ENCODE peak calls at places on chromosomes 4 and X, in seven cellular contexts. W is suprapubic skin, A is stomach, K is prostate gland, R is GM23338, T is SK-N-SH, C is transverse colon. N is an unnamed sample.

GRCh38 chr4:26130173-26130572 is 190.6 kb upstream of the RBPJ start:
- DNase-seq in W (no peak), A (no peak), K (no peak), R (no peak), T (no peak), C (no peak), N (no peak)

GRCh38 chr4:630661-631060 is 5.3 kb downstream of the PDE6B start:
- DNase-seq in W (peak; percentile 40), A (no peak), K (no peak), R (no peak), T (no peak), C (no peak), N (no peak)

GRCh38 chr4:8021796-8022195 is 82.1 kb upstream of the AFAP1 start:
- DNase-seq in W (no peak), A (no peak), K (no peak), R (no peak), T (peak; percentile 54), C (no peak), N (no peak)

GRCh38 chr4:41540687-41541086 is 2.7 kb downstream of the LIMCH1 start:
- DNase-seq in W (no peak), A (no peak), K (no peak), R (no peak), T (no peak), C (no peak), N (no peak)

GRCh38 chr4:140102406-140102805 is 51.6 kb downstream of the MAML3 start:
- DNase-seq in W (no peak), A (no peak), K (no peak), R (no peak), T (no peak), C (no peak), N (no peak)

GRCh38 chrX:107429090-107429489 is 20.4 kb upstream of the FRMPD3 start:
- DNase-seq in W (no peak), A (no peak), K (no peak), R (peak; percentile 42), T (no peak), C (peak; percentile 34), N (no peak)

GRCh38 chr4:4269326-4269725 is 20.6 kb downstream of the LYAR start:
- DNase-seq in W (no peak), A (no peak), K (no peak), R (no peak), T (no peak), C (peak; percentile 17), N (no peak)

GRCh38 chr4:173231916-173232315 is 63.3 kb downstream of the GALNT7 start:
- DNase-seq in W (no peak), A (no peak), K (no peak), R (no peak), T (no peak), C (no peak), N (no peak)

GRCh38 chr4:150960079-150960478 is 55.0 kb downstream of the LRBA start:
- DNase-seq in W (no peak), A (no peak), K (no peak), R (peak; percentile 76), T (peak; percentile 41), C (no peak), N (no peak)

GRCh38 chr4:119739796-119740195 is 111.2 kb upstream of the PDE5A start:
- DNase-seq in W (no peak), A (no peak), K (no peak), R (no peak), T (no peak), C (no peak), N (no peak)

GRCh38 chrX:10156199-10157031 is at the start of gene CLCN4:
- DNase-seq in W (no peak), A (peak; percentile 70), K (peak; percentile 9), R (peak; percentile 67), T (peak; percentile 41), C (peak; percentile 52), N (peak; percentile 89)

GRCh38 chrX:29419774-29420553 is 795.4 kb upstream of the MAGEB2 start:
- DNase-seq in W (no peak), A (no peak), K (no peak), R (no peak), T (no peak), C (no peak), N (no peak)

GRCh38 chr4:75512336-75513211 is 1.6 kb downstream of the RCHY1 start:
- DNase-seq in W (no peak), A (no peak), K (no peak), R (no peak), T (no peak), C (no peak), N (peak; percentile 30)

GRCh38 chrX:14697453-14697852 is 168.1 kb downstream of the GLRA2 start:
- DNase-seq in W (no peak), A (peak; percentile 28), K (no peak), R (peak; percentile 64), T (peak; percentile 59), C (peak; percentile 48), N (peak; percentile 22)

GRCh38 chr4:43238018-43238417 is 345.5 kb downstream of the GRXCR1 start:
- DNase-seq in W (no peak), A (no peak), K (no peak), R (no peak), T (no peak), C (no peak), N (no peak)

GRCh38 chr4:151676301-151676700 is 84.5 kb downstream of the GATB start:
- DNase-seq in W (no peak), A (no peak), K (no peak), R (no peak), T (no peak), C (no peak), N (no peak)

GRCh38 chrX:109537324-109537665 is 651 bp downstream of the NXT2 start:
- DNase-seq in W (peak; percentile 65), A (peak; percentile 49), K (peak; percentile 65), R (peak; percentile 53), T (no peak), C (peak; percentile 42), N (peak; percentile 59)

GRCh38 chrX:103310592-103311400 is at the start of gene BEX2:
- DNase-seq in W (peak; percentile 66), A (peak; percentile 86), K (peak; percentile 85), R (peak; percentile 90), T (peak; percentile 89), C (peak; percentile 86), N (peak; percentile 86)

GRCh38 chr4:176054942-176055341 is 10.7 kb upstream of the WDR17 start:
- DNase-seq in W (no peak), A (no peak), K (no peak), R (peak; percentile 21), T (no peak), C (no peak), N (no peak)
- TF ChIP-seq CTCF in W (no peak), A (no peak), K (no peak), R (peak; percentile 53), T (peak; percentile 32), C (no peak), N (no peak)

DNA sequence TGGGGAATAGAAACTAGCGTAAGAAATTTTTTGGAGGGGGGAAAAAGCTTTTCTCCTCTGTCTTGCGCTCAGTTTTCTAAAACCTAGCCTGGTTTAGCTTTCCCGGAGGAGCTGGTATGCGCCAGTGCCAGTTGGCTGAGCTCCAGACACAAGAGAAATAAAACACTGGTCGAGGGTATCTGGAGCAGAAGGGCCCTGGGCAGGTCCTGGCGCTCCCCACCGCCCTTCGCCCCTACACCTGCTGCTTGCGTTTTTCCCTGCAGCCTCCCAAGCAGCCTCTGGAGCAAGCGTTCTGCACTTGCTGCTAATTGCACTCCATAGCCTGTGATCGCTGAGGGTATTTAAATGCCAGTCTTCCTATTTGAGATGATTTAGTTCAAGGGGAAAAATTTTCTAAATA is 816 bp downstream of the EREG start:
- DNase-seq in W (no peak), A (peak; percentile 45), K (peak; percentile 20), R (peak; percentile 54), T (peak; percentile 5), C (peak; percentile 57), N (peak; percentile 46)
- TF ChIP-seq POLR2AphosphoS5 in W (no peak), A (no peak), K (no peak), R (no peak), T (no peak), C (no peak), N (no peak)

GRCh38 chrX:120664081-120664480 is 34.2 kb upstream of the C1GALT1C1 start:
- DNase-seq in W (no peak), A (no peak), K (no peak), R (peak; percentile 13), T (no peak), C (no peak), N (no peak)
- TF ChIP-seq CTCF in W (no peak), A (no peak), K (peak; percentile 23), R (no peak), T (peak; percentile 63), C (peak; percentile 39), N (no peak)

GRCh38 chr4:123398803-123399637 is 2.4 kb downstream of the SPRY1 start:
- DNase-seq in W (peak; percentile 79), A (peak; percentile 60), K (peak; percentile 66), R (peak; percentile 63), T (peak; percentile 39), C (peak; percentile 69), N (peak; percentile 85)

GRCh38 chr4:123399638-123400358 is 3.2 kb downstream of the SPRY1 start:
- DNase-seq in W (no peak), A (no peak), K (peak; percentile 23), R (no peak), T (no peak), C (no peak), N (no peak)

GRCh38 chr4:123396294-123397275 is at the start of gene SPRY1:
- DNase-seq in W (peak; percentile 94), A (peak; percentile 91), K (peak; percentile 94), R (peak; percentile 97), T (peak; percentile 70), C (peak; percentile 93), N (peak; percentile 91)

GRCh38 chr4:123397276-123398150 is 918 bp downstream of the SPRY1 start:
- DNase-seq in W (peak; percentile 78), A (peak; percentile 62), K (peak; percentile 46), R (peak; percentile 83), T (peak; percentile 65), C (peak; percentile 64), N (peak; percentile 78)

DNA sequence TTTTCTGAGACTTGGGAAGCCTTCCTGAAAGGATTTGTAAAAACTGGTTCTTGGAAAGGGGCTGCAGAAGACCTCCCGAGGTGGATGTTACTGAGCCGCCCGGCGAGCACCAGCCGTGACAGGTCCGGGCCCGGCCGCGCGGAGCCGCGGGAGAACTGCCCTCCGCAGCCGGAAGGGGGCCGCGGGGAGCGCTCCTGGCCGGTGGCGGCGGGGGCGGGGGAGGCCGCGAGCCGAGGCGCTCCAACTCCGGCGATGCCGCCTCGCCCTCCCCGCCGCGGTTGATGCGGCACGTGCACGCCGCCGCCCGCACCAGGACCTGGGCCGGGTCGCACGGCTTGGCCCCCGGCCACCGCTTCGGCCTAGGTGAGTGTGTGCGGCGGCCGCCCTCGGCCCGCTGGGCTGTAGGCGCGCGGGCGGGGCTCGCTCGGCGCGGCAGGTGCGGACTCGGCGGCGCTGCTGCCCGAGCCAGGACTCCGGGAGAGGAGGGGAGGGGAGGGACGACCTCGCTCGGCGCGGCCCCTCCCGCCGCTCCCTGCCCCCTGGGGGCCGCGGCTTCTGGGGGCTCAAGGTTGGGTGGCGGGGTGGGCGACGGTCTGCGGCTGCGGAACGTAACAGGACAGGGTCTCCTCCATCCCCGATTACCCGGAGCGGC is 1.7 kb downstream of the SPRY1 start:
- DNase-seq in W (peak; percentile 80), A (peak; percentile 82), K (peak; percentile 55), R (peak; percentile 80), T (peak; percentile 89), C (peak; percentile 83), N (peak; percentile 73)
- TF ChIP-seq POLR2AphosphoS5 in W (no peak), A (peak; percentile 25), K (no peak), R (peak; percentile 45), T (no peak), C (peak; percentile 52), N (no peak)